ENCODE peak calls at places on chromosomes 13 and 19, in seven cellular contexts. H is ovary, T is psoas muscle, U is esophagus squamous epithelium, O is esophagus muscularis mucosa, W is heart left ventricle, V is colonic mucosa. A is an unnamed sample.
A peak's percentile ranks its signal among the peaks of the same experiment; 100 is the strongest.

GRCh38 chr13:32010137-32010536 is 21.4 kb upstream of the FRY start:
- DNase-seq in V (no peak), H (no peak), T (no peak), U (no peak), W (no peak), O (no peak), A (no peak)

GRCh38 chr13:57638147-57638890 is 6.8 kb downstream of the PCDH17 start:
- DNase-seq in T (no peak), W (no peak), U (no peak), H (no peak), O (no peak), V (no peak), A (no peak)

GRCh38 chr13:101570410-101570809 is 117.9 kb downstream of the ITGBL1 start:
- DNase-seq in O (no peak), U (no peak), H (no peak), V (no peak), W (no peak), T (no peak), A (no peak)

GRCh38 chr13:44576396-44577235 is 486 bp upstream of the TSC22D1 start:
- DNase-seq in H (peak; percentile 59), U (no peak), W (peak; percentile 43), T (no peak), V (no peak), O (no peak), A (no peak)

GRCh38 chr13:36163303-36163702 is 32.1 kb upstream of the DCLK1 start:
- DNase-seq in U (no peak), W (no peak), H (no peak), V (no peak), T (no peak), O (peak; percentile 84), A (no peak)

GRCh38 chr13:76292726-76293125 is 593.5 kb downstream of the KCTD12 start:
- DNase-seq in T (no peak), U (no peak), V (no peak), W (no peak), H (no peak), O (no peak), A (no peak)

GRCh38 chr19:32822916-32823746 is 46.4 kb downstream of the SLC7A9 start:
- DNase-seq in W (no peak), O (no peak), T (no peak), H (no peak), U (no peak), V (no peak), A (no peak)

GRCh38 chr19:917323-918151 is at the start of gene KISS1R:
- DNase-seq in W (no peak), O (no peak), U (no peak), H (no peak), T (no peak), V (no peak), A (no peak)

GRCh38 chr19:40348961-40349507 is 539 bp downstream of the PLD3 start:
- DNase-seq in W (no peak), U (no peak), H (no peak), V (no peak), O (no peak), T (no peak), A (peak; percentile 18)

GRCh38 chr13:51225034-51225433 is 2.8 kb downstream of the FAM124A start:
- DNase-seq in T (no peak), O (no peak), V (no peak), H (no peak), W (no peak), U (no peak), A (no peak)

GRCh38 chr13:44364601-44365000 is 9.0 kb upstream of the SERP2 start:
- DNase-seq in O (no peak), T (no peak), W (no peak), U (no peak), V (no peak), H (no peak), A (no peak)

GRCh38 chr13:20503088-20504083 is 22.3 kb downstream of the CRYL1 start:
- DNase-seq in H (no peak), O (no peak), W (no peak), U (no peak), T (no peak), V (no peak), A (no peak)

GRCh38 chr19:3606690-3607289 is at the start of gene TBXA2R:
- DNase-seq in T (no peak), H (peak; percentile 91), O (no peak), V (peak; percentile 80), U (no peak), W (peak; percentile 83), A (peak; percentile 77)

GRCh38 chr13:45219938-45220375 is 19.1 kb upstream of the KCTD4 start:
- DNase-seq in H (no peak), T (no peak), W (no peak), U (no peak), V (no peak), O (no peak), A (no peak)

GRCh38 chr19:35725216-35725861 is 7.5 kb downstream of the KMT2B start:
- DNase-seq in T (no peak), U (no peak), W (no peak), H (no peak), V (no peak), O (no peak), A (no peak)

GRCh38 chr13:31023126-31023525 is 90.7 kb downstream of the TEX26 start:
- DNase-seq in T (no peak), V (no peak), H (no peak), U (no peak), O (no peak), W (no peak), A (no peak)

GRCh38 chr19:5387472-5387871 is 46.9 kb upstream of the PTPRS start:
- DNase-seq in H (no peak), V (no peak), W (no peak), O (no peak), T (no peak), U (no peak), A (no peak)
- TF ChIP-seq CTCF in H (no peak), V (no peak), W (no peak), O (no peak), T (no peak), U (no peak), A (no peak)

DNA sequence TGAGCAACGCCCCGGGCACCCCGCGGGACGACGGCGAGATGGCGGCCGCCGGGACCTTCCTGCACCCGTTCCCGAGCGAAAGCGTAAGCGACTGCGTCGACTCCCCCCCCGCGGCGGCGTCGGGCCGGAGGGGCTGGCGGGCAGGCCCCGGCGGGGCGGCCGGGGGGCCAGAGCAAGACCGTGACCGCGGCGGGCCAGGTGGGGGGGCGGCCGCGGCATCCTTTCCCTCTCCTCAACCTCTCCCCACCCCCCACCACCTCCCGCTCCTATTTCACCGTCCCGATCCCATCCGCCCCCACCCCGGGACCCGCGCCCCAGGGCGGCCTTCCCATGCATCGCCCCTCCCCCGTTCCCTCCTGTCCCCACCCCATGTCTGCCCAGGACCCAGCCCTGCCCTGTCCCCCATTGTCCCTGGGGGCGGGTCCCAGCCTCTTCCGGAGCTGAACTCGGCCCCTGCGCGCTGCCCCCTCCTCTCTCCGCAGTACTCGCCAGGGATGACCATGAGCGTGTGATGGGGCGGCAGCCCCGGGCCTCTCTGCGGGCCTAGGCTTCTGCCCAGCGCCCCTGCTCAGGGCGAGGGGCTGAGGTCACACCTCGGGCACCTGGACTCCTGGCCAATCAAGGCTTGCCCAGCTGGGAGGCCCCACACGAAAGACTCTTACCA is 4.1 kb downstream of the ISYNA1 start:
- DNase-seq in W (no peak), V (no peak), T (peak; percentile 60), O (no peak), H (peak; percentile 75), U (no peak), A (no peak)
- H3K27ac ChIP-seq in W (peak overlapping the region; percentile 8), V (no peak overlapping the region), T (no peak overlapping the region), O (peak overlapping the region; percentile 74), H (peak overlapping the region; percentile 76), U (peak overlapping the region; percentile 65), A (no peak overlapping the region)

GRCh38 chr19:18672606-18673337 is 10.7 kb upstream of the CRTC1 start:
- DNase-seq in O (no peak), V (no peak), U (no peak), H (no peak), W (no peak), T (peak; percentile 79), A (no peak)
- TF ChIP-seq CTCF in O (peak; percentile 49), V (no peak), U (no peak), H (no peak), W (no peak), T (peak; percentile 32), A (no peak)

GRCh38 chr13:80442613-80443012 is 101.7 kb upstream of the SPRY2 start:
- DNase-seq in U (no peak), H (no peak), T (no peak), V (no peak), W (no peak), O (no peak), A (no peak)

GRCh38 chr13:80441968-80442367 is 101.0 kb upstream of the SPRY2 start:
- DNase-seq in V (no peak), O (no peak), U (no peak), W (no peak), H (no peak), T (no peak), A (no peak)

GRCh38 chr13:80448725-80449124 is 107.8 kb upstream of the SPRY2 start:
- DNase-seq in O (no peak), U (no peak), W (no peak), V (no peak), T (no peak), H (no peak), A (no peak)

GRCh38 chr13:80447747-80448146 is 106.8 kb upstream of the SPRY2 start:
- DNase-seq in U (no peak), T (no peak), V (no peak), W (no peak), O (no peak), H (no peak), A (no peak)

DNA sequence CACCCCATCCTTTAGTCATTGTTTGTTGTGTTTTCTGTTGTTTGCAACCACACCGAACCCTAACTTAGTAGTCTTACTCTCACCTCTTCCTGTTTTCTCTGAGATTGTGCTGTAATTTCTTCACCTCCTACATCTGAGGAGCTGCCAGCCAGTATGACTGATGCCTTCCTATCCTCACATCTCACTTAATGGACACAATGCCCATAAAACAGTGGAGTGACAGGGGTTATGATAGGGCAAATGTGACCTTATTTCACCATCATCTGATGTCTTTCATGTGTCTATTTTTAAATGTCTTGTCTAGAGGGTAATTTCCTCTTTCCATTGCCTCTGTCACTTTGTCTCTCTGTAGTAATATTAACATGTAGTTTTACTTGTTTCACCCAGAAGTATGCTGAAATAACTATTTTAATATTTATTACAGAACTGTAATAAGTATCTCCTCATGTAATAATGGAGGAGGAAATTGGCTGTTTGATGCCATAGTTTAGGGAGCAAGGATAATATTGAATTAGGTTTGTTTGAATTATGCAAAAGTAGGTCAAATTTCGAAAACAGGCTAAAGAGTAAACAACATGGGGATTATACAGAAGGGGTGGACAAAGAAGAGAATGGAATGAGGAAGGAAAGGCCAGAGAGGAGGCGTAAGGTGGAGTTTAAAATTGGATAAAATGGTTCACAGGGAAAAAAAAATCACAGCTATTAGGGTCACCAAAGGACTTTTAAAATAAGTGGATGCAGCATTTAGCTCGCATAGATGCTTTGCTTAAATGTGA is 103.5 kb upstream of the SPRY2 start:
- DNase-seq in T (no peak), U (no peak), H (no peak), O (no peak), W (no peak), V (no peak), A (no peak)
- H3K27ac ChIP-seq in T (peak overlapping the region; percentile 15), U (no peak overlapping the region), H (no peak overlapping the region), O (no peak overlapping the region), W (peak overlapping the region; percentile 12), V (no peak overlapping the region), A (peak overlapping the region; percentile 13)

DNA sequence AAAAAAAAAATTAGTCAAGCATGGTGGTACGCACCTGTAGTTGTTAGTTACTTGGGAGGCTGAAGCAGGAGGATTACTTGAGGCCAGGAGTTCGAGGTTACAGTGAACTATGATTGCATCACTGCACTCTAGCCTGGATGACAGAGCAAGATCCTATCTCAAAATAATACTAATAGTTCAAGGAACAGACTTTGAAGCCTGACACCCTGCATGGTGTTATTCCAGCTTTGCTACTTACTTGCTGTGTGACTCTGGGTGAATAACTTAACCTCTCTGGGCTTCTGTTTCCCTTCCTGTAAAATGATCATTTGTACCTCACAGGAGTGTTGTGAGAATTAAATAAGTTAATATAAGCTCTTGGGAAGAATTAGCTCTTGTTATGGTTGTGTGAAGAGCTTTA is 3.5 kb upstream of the FOSB start:
- DNase-seq in U (no peak), H (no peak), O (no peak), W (no peak), T (no peak), V (no peak), A (no peak)
- TF ChIP-seq CTCF in U (no peak), H (no peak), O (no peak), W (no peak), T (no peak), V (no peak), A (no peak)

A was measured in heart right ventricle.